ENCODE peak calls at places on chromosomes 6 and 20, in nine cellular contexts. C, E, S, R, Q, T, N, X and W are unnamed samples.

GRCh38 chr20:31691646-31692275 is 30.9 kb downstream of the BCL2L1 start:
- DNase-seq in C (peak), E (no peak), S (no peak), R (no peak), Q (no peak), T (no peak), N (no peak), X (no peak), W (peak)

GRCh38 chr6:124962617-124963415 is 579 bp downstream of the RNF217 start:
- DNase-seq in C (peak), E (peak), S (peak), R (peak), Q (peak), T (no peak), N (no peak), X (no peak), W (peak)

GRCh38 chr6:36976509-36976908 is 9.5 kb downstream of the MTCH1 start:
- DNase-seq in C (no peak), E (no peak), S (no peak), R (no peak), Q (no peak), T (no peak), N (no peak), X (no peak), W (no peak)

GRCh38 chr6:148272084-148272483 is 70.6 kb upstream of the SASH1 start:
- DNase-seq in C (no peak), E (no peak), S (no peak), R (no peak), Q (no peak), T (no peak), N (peak), X (no peak), W (peak)

GRCh38 chr6:41469951-41470340 is 76.2 kb upstream of the FOXP4 start:
- DNase-seq in C (peak), E (peak), S (no peak), R (no peak), Q (no peak), T (no peak), N (peak), X (no peak), W (peak)

GRCh38 chr6:3848925-3849605 is at the start of gene FAM50B:
- DNase-seq in C (peak), E (peak), S (peak), R (peak), Q (peak), T (peak), N (peak), X (peak), W (peak)

GRCh38 chr6:13712485-13712990 is 903 bp upstream of the RANBP9 start:
- DNase-seq in C (no peak), E (no peak), S (no peak), R (no peak), Q (no peak), T (no peak), N (no peak), X (no peak), W (peak)

GRCh38 chr20:51562334-51563140 is 20.0 kb upstream of the NFATC2 start:
- DNase-seq in C (peak), E (peak), S (peak), R (peak), Q (peak), T (peak), N (peak), X (no peak), W (peak)

GRCh38 chr6:166516256-166516655 is 70.2 kb downstream of the RAMACL start:
- DNase-seq in C (no peak), E (no peak), S (no peak), R (no peak), Q (no peak), T (no peak), N (no peak), X (no peak), W (no peak)

GRCh38 chr6:30091577-30092381 is 16.2 kb upstream of the RNF39 start:
- DNase-seq in C (no peak), E (no peak), S (peak), R (peak), Q (no peak), T (no peak), N (peak), X (no peak), W (peak)
- H3K27ac ChIP-seq in C (no peak), E (no peak), S (no peak), R (peak), Q (no peak), T (no peak), N (no peak), X (no peak), W (no peak)

DNA sequence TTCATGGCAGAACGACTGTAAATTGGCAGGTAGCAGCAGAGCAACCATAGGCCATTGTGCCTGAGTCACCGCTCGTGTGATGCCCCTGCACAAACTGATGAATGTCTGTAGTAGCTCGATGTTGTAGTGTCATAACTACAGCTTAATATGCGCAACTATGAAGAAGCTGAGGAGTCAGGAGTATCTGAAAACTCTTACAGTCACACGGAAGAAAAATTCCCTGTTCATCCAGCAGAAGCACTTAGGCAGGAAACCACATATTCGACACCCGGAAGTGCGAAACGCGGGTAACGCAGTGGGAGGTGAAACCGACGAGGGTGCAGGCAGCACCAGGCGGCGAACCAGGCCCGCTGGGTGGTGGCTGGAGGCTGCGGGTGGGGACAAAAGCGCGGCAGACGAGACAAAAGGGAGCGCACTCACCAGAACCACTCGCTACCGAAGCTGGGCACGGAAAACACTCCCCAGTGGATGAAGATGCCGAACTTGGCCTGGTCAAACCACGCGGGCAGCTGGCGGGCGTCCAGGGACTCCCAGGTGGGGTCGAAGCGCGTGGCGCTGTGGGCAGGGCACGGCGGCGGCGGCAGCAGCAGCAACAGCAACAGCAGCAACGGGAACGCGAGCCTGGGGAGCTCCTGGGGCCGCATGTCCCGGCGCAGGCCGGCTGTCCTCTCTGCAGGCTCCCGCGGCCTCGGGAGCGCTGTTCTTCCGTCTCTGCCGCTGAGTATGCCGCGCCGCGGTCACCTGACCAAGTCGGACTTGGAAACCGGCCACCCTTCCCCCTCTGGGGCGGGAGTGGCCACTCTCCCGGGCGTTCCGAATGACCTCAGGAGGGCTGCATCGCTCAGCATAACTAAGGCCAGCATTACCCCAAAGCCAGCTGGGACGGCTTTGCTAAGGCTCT is at the start of gene FUCA2:
- DNase-seq in C (peak), E (peak), S (peak), R (peak), Q (peak), T (peak), N (peak), X (peak), W (peak)
- H3K27ac ChIP-seq in C (peak), E (peak), S (peak), R (peak), Q (peak), T (peak), N (no peak), X (peak), W (peak)

GRCh38 chr6:56539503-56540105 is 103.1 kb downstream of the DST start:
- DNase-seq in C (no peak), E (no peak), S (no peak), R (no peak), Q (no peak), T (no peak), N (no peak), X (no peak), W (no peak)

GRCh38 chr6:56540232-56540631 is 102.5 kb downstream of the DST start:
- DNase-seq in C (no peak), E (no peak), S (no peak), R (no peak), Q (no peak), T (no peak), N (no peak), X (no peak), W (no peak)

GRCh38 chr6:56541736-56542366 is 100.8 kb downstream of the DST start:
- DNase-seq in C (no peak), E (no peak), S (no peak), R (no peak), Q (no peak), T (no peak), N (no peak), X (no peak), W (no peak)

GRCh38 chr6:56542367-56543331 is 100.0 kb downstream of the DST start:
- DNase-seq in C (peak), E (peak), S (peak), R (peak), Q (peak), T (peak), N (peak), X (peak), W (peak)

GRCh38 chr6:56540950-56541600 is 101.6 kb downstream of the DST start:
- DNase-seq in C (no peak), E (no peak), S (no peak), R (no peak), Q (no peak), T (no peak), N (no peak), X (no peak), W (peak)
- H3K27ac ChIP-seq in C (no peak), E (peak), S (peak), R (peak), Q (peak), T (peak), N (peak), X (no peak), W (peak)

GRCh38 chr6:35019831-35020230 is 121.3 kb downstream of the TCP11 start:
- DNase-seq in C (no peak), E (no peak), S (no peak), R (no peak), Q (no peak), T (no peak), N (no peak), X (no peak), W (no peak)

GRCh38 chr6:35018746-35019145 is 122.4 kb downstream of the TCP11 start:
- DNase-seq in C (no peak), E (no peak), S (no peak), R (no peak), Q (no peak), T (no peak), N (no peak), X (no peak), W (no peak)

GRCh38 chr6:35017461-35018183 is 123.5 kb downstream of the TCP11 start:
- DNase-seq in C (no peak), E (no peak), S (peak), R (peak), Q (peak), T (no peak), N (no peak), X (no peak), W (peak)

GRCh38 chr6:35018184-35018523 is 123.0 kb downstream of the TCP11 start:
- DNase-seq in C (no peak), E (no peak), S (no peak), R (no peak), Q (no peak), T (no peak), N (no peak), X (no peak), W (no peak)

DNA sequence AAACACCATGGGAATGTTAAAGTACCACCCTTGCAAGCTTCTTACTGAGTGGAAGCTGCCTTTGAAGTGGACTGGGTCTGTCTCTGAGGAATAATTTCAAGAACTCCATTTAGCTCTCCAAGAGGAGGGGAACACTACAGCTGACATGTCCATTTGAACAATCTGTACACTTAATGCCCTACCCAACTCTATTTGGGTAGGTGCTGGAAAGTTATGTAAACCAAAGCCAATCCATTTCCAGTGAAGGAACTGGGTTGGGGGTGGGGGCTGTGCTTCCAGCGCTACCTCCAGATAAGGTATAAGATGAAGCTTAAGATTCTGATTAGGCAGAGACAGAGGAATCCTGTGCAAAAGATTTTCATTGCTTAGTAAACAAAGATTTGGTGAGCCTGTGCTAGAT is 122.0 kb downstream of the TCP11 start:
- DNase-seq in C (no peak), E (no peak), S (no peak), R (no peak), Q (no peak), T (no peak), N (no peak), X (no peak), W (no peak)
- H3K27ac ChIP-seq in C (no peak), E (no peak), S (peak), R (peak), Q (peak), T (peak), N (no peak), X (no peak), W (no peak)

GRCh38 chr20:34402461-34402860 is 39.4 kb downstream of the ITCH start:
- DNase-seq in C (no peak), E (no peak), S (no peak), R (no peak), Q (no peak), T (no peak), N (no peak), X (no peak), W (no peak)

GRCh38 chr20:34401741-34402455 is 38.8 kb downstream of the ITCH start:
- DNase-seq in C (no peak), E (no peak), S (no peak), R (no peak), Q (no peak), T (no peak), N (no peak), X (no peak), W (no peak)

GRCh38 chr20:34403908-34404307 is 40.8 kb downstream of the ITCH start:
- DNase-seq in C (no peak), E (no peak), S (no peak), R (no peak), Q (no peak), T (no peak), N (no peak), X (no peak), W (no peak)

GRCh38 chr20:34404803-34405202 is 41.7 kb downstream of the ITCH start:
- DNase-seq in C (no peak), E (no peak), S (no peak), R (no peak), Q (no peak), T (no peak), N (no peak), X (no peak), W (no peak)

GRCh38 chr20:34403063-34403827 is 40.2 kb downstream of the ITCH start:
- DNase-seq in C (no peak), E (no peak), S (no peak), R (no peak), Q (no peak), T (no peak), N (no peak), X (no peak), W (no peak)
- H3K27ac ChIP-seq in C (no peak), E (no peak), S (no peak), R (no peak), Q (peak), T (peak), N (no peak), X (no peak), W (no peak)

GRCh38 chr6:26352315-26352714 is 12.7 kb upstream of the BTN3A2 start:
- DNase-seq in C (no peak), E (no peak), S (no peak), R (peak), Q (no peak), T (no peak), N (no peak), X (no peak), W (no peak)
- H3K27ac ChIP-seq in C (no peak), E (no peak), S (no peak), R (peak), Q (no peak), T (no peak), N (no peak), X (no peak), W (peak)

GRCh38 chr6:129644567-129645015 is 65.4 kb downstream of the ARHGAP18 start:
- DNase-seq in C (no peak), E (no peak), S (no peak), R (no peak), Q (no peak), T (no peak), N (peak), X (no peak), W (peak)
- H3K27ac ChIP-seq in C (peak), E (no peak), S (no peak), R (peak), Q (peak), T (no peak), N (peak), X (no peak), W (peak)

GRCh38 chr20:52896348-52896747 is 75.8 kb upstream of the TSHZ2 start:
- DNase-seq in C (no peak), E (no peak), S (no peak), R (no peak), Q (no peak), T (no peak), N (no peak), X (no peak), W (no peak)

GRCh38 chr20:52892023-52892422 is 80.1 kb upstream of the TSHZ2 start:
- DNase-seq in C (no peak), E (no peak), S (no peak), R (no peak), Q (no peak), T (no peak), N (no peak), X (no peak), W (no peak)

GRCh38 chr20:52899221-52899620 is 72.9 kb upstream of the TSHZ2 start:
- DNase-seq in C (no peak), E (no peak), S (no peak), R (no peak), Q (no peak), T (no peak), N (no peak), X (no peak), W (no peak)

GRCh38 chr20:52893498-52893897 is 78.7 kb upstream of the TSHZ2 start:
- DNase-seq in C (no peak), E (no peak), S (no peak), R (no peak), Q (no peak), T (no peak), N (no peak), X (no peak), W (no peak)

GRCh38 chr20:52895662-52896061 is 76.5 kb upstream of the TSHZ2 start:
- DNase-seq in C (no peak), E (peak), S (no peak), R (no peak), Q (no peak), T (no peak), N (peak), X (no peak), W (no peak)
- H3K27ac ChIP-seq in C (no peak), E (no peak), S (no peak), R (no peak), Q (no peak), T (no peak), N (no peak), X (no peak), W (no peak)

GRCh38 chr6:151240861-151241642 is 1.3 kb downstream of the AKAP12 start:
- DNase-seq in C (peak), E (peak), S (peak), R (peak), Q (peak), T (no peak), N (peak), X (no peak), W (peak)

GRCh38 chr6:151242420-151242841 is 2.7 kb downstream of the AKAP12 start:
- DNase-seq in C (no peak), E (no peak), S (no peak), R (no peak), Q (no peak), T (no peak), N (no peak), X (no peak), W (no peak)

GRCh38 chr6:151241853-151242252 is 2.1 kb downstream of the AKAP12 start:
- DNase-seq in C (no peak), E (no peak), S (no peak), R (no peak), Q (no peak), T (no peak), N (no peak), X (no peak), W (no peak)

GRCh38 chr6:151239603-151240035 is at the start of gene AKAP12:
- DNase-seq in C (peak), E (no peak), S (peak), R (peak), Q (peak), T (peak), N (no peak), X (no peak), W (peak)

DNA sequence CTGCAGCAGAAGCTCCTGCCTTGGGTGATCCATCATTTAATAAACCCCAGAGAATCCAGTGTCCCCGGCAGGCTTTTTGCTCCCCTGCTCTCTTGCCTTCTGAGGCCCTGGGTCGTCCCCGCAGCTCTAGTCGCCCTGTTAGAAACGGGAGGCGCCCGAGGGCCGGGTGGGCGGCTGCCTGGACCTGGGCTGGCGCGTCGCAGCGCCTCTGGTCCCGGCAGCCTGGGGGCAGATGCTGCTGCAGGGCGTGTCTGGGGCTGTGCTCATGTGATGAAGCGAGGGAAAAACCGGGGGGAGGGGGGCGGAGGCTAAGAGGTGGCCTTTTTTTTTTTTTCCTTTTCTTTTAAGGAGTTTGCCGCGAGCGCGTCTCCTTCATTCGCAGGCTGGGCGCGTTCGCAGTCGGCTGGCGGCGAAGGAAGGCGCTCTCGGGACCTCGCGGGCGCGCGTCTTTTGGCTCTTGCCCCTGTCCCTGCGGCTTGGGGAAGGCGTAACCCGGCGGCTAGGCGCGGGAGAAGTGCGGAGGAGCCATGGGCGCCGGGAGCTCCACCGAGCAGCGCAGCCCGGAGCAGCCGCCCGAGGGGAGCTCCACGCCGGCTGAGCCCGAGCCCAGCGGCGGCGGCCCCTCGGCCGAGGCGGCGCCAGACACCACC is 394 bp downstream of the AKAP12 start:
- DNase-seq in C (peak), E (peak), S (peak), R (peak), Q (peak), T (peak), N (no peak), X (no peak), W (peak)
- H3K27ac ChIP-seq in C (peak), E (peak), S (peak), R (peak), Q (peak), T (peak), N (no peak), X (no peak), W (peak)